ENCODE peak calls at places on chromosomes 13 and 19, in nine cellular contexts. T, A, L, F, X, O, J, N and E are unnamed samples.

GRCh38 chr19:10114651-10115391 is 3.3 kb downstream of the P2RY11 start:
- DNase-seq in T (no peak), A (no peak), L (no peak), F (no peak), X (no peak), O (peak), J (no peak), N (no peak), E (no peak)

GRCh38 chr13:77139311-77139710 is 112.4 kb upstream of the FBXL3 start:
- DNase-seq in T (no peak), A (no peak), L (no peak), F (no peak), X (no peak), O (peak), J (peak), N (no peak), E (no peak)

GRCh38 chr13:45393941-45394570 is 24.1 kb downstream of the SLC25A30 start:
- DNase-seq in T (no peak), A (peak), L (peak), F (no peak), X (peak), O (peak), J (peak), N (peak), E (peak)

GRCh38 chr19:38657633-38658222 is 10.3 kb downstream of the ACTN4 start:
- DNase-seq in T (no peak), A (peak), L (no peak), F (no peak), X (peak), O (peak), J (peak), N (no peak), E (peak)

GRCh38 chr13:95564948-95565347 is 12.4 kb downstream of the CLDN10 start:
- DNase-seq in T (no peak), A (peak), L (no peak), F (no peak), X (peak), O (peak), J (peak), N (no peak), E (peak)

GRCh38 chr13:114038211-114038613 is 64.3 kb upstream of the C13orf46 start:
- DNase-seq in T (no peak), A (no peak), L (no peak), F (no peak), X (no peak), O (peak), J (no peak), N (no peak), E (no peak)

GRCh38 chr13:84870190-84870589 is 929.0 kb downstream of the SLITRK6 start:
- DNase-seq in T (no peak), A (no peak), L (no peak), F (no peak), X (no peak), O (no peak), J (no peak), N (no peak), E (no peak)

GRCh38 chr13:44389856-44390255 is 16.2 kb downstream of the SERP2 start:
- DNase-seq in T (no peak), A (no peak), L (no peak), F (no peak), X (peak), O (no peak), J (no peak), N (no peak), E (no peak)

GRCh38 chr13:95858286-95859075 is 181.5 kb downstream of the DNAJC3 start:
- DNase-seq in T (no peak), A (no peak), L (no peak), F (no peak), X (peak), O (peak), J (peak), N (no peak), E (peak)

GRCh38 chr13:49935171-49936084 is 712 bp downstream of the SPRYD7 start:
- DNase-seq in T (peak), A (peak), L (peak), F (no peak), X (peak), O (peak), J (peak), N (no peak), E (peak)

GRCh38 chr13:20101467-20102316 is 59.2 kb downstream of the GJA3 start:
- DNase-seq in T (no peak), A (no peak), L (no peak), F (no peak), X (no peak), O (no peak), J (no peak), N (no peak), E (peak)

GRCh38 chr19:51726049-51726448 is 2.3 kb upstream of the HAS1 start:
- DNase-seq in T (no peak), A (peak), L (no peak), F (no peak), X (peak), O (peak), J (peak), N (no peak), E (peak)

GRCh38 chr13:32824671-32825070 is 191.6 kb upstream of the KL start:
- DNase-seq in T (no peak), A (peak), L (no peak), F (no peak), X (peak), O (peak), J (peak), N (no peak), E (peak)

GRCh38 chr13:106567421-106568224 is at the start of gene ARGLU1:
- DNase-seq in T (peak), A (peak), L (peak), F (peak), X (no peak), O (peak), J (peak), N (peak), E (peak)

GRCh38 chr19:1853295-1854031 is 5.2 kb upstream of the REXO1 start:
- DNase-seq in T (peak), A (peak), L (peak), F (peak), X (peak), O (peak), J (peak), N (peak), E (peak)

GRCh38 chr13:27160657-27161174 is 10.9 kb downstream of the USP12 start:
- DNase-seq in T (no peak), A (no peak), L (no peak), F (no peak), X (no peak), O (no peak), J (no peak), N (no peak), E (no peak)

GRCh38 chr13:20182231-20182846 is 10.4 kb downstream of the GJB2 start:
- DNase-seq in T (peak), A (peak), L (no peak), F (no peak), X (peak), O (peak), J (peak), N (peak), E (peak)

GRCh38 chr19:51339313-51339686 is 2.6 kb downstream of the VSIG10L start:
- DNase-seq in T (no peak), A (no peak), L (no peak), F (no peak), X (no peak), O (no peak), J (no peak), N (no peak), E (no peak)

GRCh38 chr19:7614859-7615741 is 14.2 kb downstream of the XAB2 start:
- DNase-seq in T (no peak), A (no peak), L (no peak), F (no peak), X (no peak), O (no peak), J (no peak), N (no peak), E (no peak)

GRCh38 chr13:107864543-107865460 is 350.5 kb downstream of the LIG4 start:
- DNase-seq in T (no peak), A (peak), L (no peak), F (no peak), X (peak), O (peak), J (peak), N (no peak), E (peak)

GRCh38 chr13:31191748-31192147 is 8.0 kb upstream of the B3GLCT start:
- DNase-seq in T (no peak), A (no peak), L (no peak), F (no peak), X (no peak), O (no peak), J (no peak), N (no peak), E (no peak)

GRCh38 chr13:71864094-71864980 is 2.7 kb downstream of the DACH1 start:
- DNase-seq in T (peak), A (peak), L (peak), F (peak), X (no peak), O (peak), J (peak), N (peak), E (peak)

GRCh38 chr13:57813641-57814040 is 182.1 kb downstream of the PCDH17 start:
- DNase-seq in T (no peak), A (no peak), L (no peak), F (no peak), X (no peak), O (peak), J (peak), N (no peak), E (no peak)

GRCh38 chr13:62931901-62932883 is 1516.5 kb upstream of the PCDH20 start:
- DNase-seq in T (no peak), A (no peak), L (no peak), F (no peak), X (no peak), O (peak), J (peak), N (no peak), E (no peak)

GRCh38 chr19:18057557-18057956 is 29.2 kb downstream of the IL12RB1 start:
- DNase-seq in T (no peak), A (no peak), L (peak), F (peak), X (no peak), O (peak), J (no peak), N (no peak), E (no peak)

GRCh38 chr19:50601407-50602088 is 33.3 kb upstream of the LRRC4B start:
- DNase-seq in T (no peak), A (no peak), L (no peak), F (no peak), X (no peak), O (no peak), J (no peak), N (no peak), E (no peak)

GRCh38 chr13:100473087-100473486 is 115.5 kb downstream of the GGACT start:
- DNase-seq in T (no peak), A (no peak), L (no peak), F (no peak), X (no peak), O (no peak), J (no peak), N (no peak), E (no peak)

GRCh38 chr13:39804332-39805231 is 149.1 kb downstream of the COG6 start:
- DNase-seq in T (no peak), A (no peak), L (no peak), F (no peak), X (no peak), O (no peak), J (no peak), N (no peak), E (no peak)

GRCh38 chr19:29376855-29377354 is 148.9 kb upstream of the VSTM2B start:
- DNase-seq in T (no peak), A (no peak), L (no peak), F (no peak), X (no peak), O (no peak), J (no peak), N (no peak), E (no peak)

GRCh38 chr19:38433268-38433733 is at the start of gene RYR1:
- DNase-seq in T (no peak), A (no peak), L (peak), F (peak), X (no peak), O (no peak), J (peak), N (no peak), E (peak)

GRCh38 chr19:50795665-50796073 is 5.5 kb downstream of the ACP4 start:
- DNase-seq in T (no peak), A (no peak), L (no peak), F (no peak), X (no peak), O (no peak), J (no peak), N (no peak), E (no peak)

GRCh38 chr13:35781044-35781443 is 304.6 kb upstream of the MAB21L1 start:
- DNase-seq in T (no peak), A (no peak), L (no peak), F (no peak), X (no peak), O (no peak), J (no peak), N (no peak), E (peak)

GRCh38 chr19:35015576-35016351 is 14.5 kb upstream of the SCN1B start:
- DNase-seq in T (no peak), A (no peak), L (no peak), F (no peak), X (no peak), O (no peak), J (peak), N (no peak), E (no peak)

GRCh38 chr19:35013047-35013819 is 13.1 kb downstream of the GRAMD1A start:
- DNase-seq in T (peak), A (peak), L (peak), F (peak), X (peak), O (peak), J (peak), N (peak), E (peak)

GRCh38 chr19:35011091-35011689 is 11.1 kb downstream of the GRAMD1A start:
- DNase-seq in T (no peak), A (no peak), L (no peak), F (no peak), X (no peak), O (no peak), J (no peak), N (no peak), E (no peak)

GRCh38 chr19:35011737-35012682 is 11.9 kb downstream of the GRAMD1A start:
- DNase-seq in T (no peak), A (no peak), L (no peak), F (no peak), X (no peak), O (no peak), J (no peak), N (no peak), E (no peak)

DNA sequence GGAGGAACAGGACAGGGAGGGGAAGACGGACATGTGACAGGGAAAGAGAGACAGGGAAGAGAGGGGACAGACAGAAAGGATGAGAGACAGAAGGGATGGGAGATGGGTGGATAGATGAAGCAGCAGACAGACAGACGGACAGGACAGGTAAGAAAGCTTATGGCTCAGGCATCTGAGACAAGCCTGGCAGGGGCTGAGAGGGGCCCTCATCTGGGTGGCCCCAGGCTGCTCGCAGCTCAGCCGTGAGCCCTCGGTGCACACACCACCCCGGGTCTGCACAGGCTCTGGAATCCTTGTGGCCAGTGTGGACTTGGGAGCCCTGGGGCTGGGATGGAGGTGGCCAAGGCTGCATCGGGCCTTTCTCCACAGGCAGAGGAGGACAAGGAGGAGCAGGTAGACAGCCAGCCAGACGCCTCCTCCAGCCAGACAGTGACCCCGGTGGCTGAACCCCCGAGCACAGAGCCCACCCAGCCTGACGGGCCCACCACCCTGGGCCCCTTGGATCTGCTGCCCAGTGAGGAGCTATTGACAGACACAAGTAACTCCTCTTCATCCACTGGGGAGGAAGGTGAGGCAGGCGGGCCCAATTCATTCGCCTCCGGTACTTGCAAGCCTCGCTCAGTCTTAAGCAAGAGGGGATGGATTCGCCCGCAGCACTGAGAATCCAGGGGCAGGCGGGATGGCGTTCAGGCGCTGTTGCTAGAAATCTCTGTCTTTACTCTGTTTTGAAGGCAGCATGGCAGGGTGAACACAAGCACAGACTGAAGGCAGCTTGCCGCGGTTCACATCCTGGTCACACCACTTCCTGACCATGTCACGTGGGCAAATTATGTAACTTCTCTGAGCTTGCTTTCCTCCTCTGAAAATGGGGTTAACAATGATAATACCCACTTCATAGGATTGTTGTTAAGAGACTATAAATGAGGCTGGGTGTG is 14.0 kb downstream of the GRAMD1A start:
- DNase-seq in T (peak), A (no peak), L (no peak), F (no peak), X (no peak), O (no peak), J (no peak), N (no peak), E (no peak)
- H3K4me3 ChIP-seq in T (peak), A (no peak), L (no peak), F (no peak), X (no peak), O (no peak), J (no peak), N (no peak), E (no peak)

GRCh38 chr19:58560921-58561320 is 2.5 kb upstream of the UBE2M start:
- DNase-seq in T (no peak), A (no peak), L (no peak), F (peak), X (no peak), O (no peak), J (no peak), N (no peak), E (no peak)

GRCh38 chr19:58562126-58563033 is 4.0 kb upstream of the UBE2M start:
- DNase-seq in T (no peak), A (peak), L (no peak), F (peak), X (peak), O (peak), J (peak), N (no peak), E (peak)

GRCh38 chr19:58561373-58562125 is 3.1 kb upstream of the UBE2M start:
- DNase-seq in T (no peak), A (no peak), L (no peak), F (no peak), X (no peak), O (no peak), J (no peak), N (no peak), E (no peak)

GRCh38 chr19:58563823-58564222 is 5.4 kb upstream of the UBE2M start:
- DNase-seq in T (no peak), A (no peak), L (no peak), F (no peak), X (no peak), O (no peak), J (no peak), N (peak), E (no peak)

GRCh38 chr19:58563034-58563573 is 4.7 kb upstream of the UBE2M start:
- DNase-seq in T (no peak), A (peak), L (no peak), F (no peak), X (no peak), O (peak), J (no peak), N (no peak), E (no peak)
- H3K4me3 ChIP-seq in T (peak), A (peak), L (peak), F (peak), X (peak), O (peak), J (peak), N (no peak), E (peak)

GRCh38 chr13:74070065-74070464 is 64.1 kb downstream of the KLF12 start:
- DNase-seq in T (peak), A (no peak), L (no peak), F (no peak), X (no peak), O (no peak), J (no peak), N (no peak), E (no peak)

GRCh38 chr13:74067818-74068217 is 66.4 kb downstream of the KLF12 start:
- DNase-seq in T (no peak), A (peak), L (no peak), F (no peak), X (no peak), O (peak), J (peak), N (no peak), E (peak)

GRCh38 chr13:74066937-74067336 is 67.3 kb downstream of the KLF12 start:
- DNase-seq in T (no peak), A (no peak), L (no peak), F (no peak), X (peak), O (peak), J (peak), N (no peak), E (no peak)

GRCh38 chr13:74070513-74070912 is 63.7 kb downstream of the KLF12 start:
- DNase-seq in T (no peak), A (no peak), L (no peak), F (no peak), X (no peak), O (no peak), J (no peak), N (no peak), E (no peak)

GRCh38 chr13:74068471-74068870 is 65.7 kb downstream of the KLF12 start:
- DNase-seq in T (no peak), A (no peak), L (no peak), F (no peak), X (no peak), O (no peak), J (no peak), N (no peak), E (no peak)
- H3K4me3 ChIP-seq in T (no peak), A (no peak), L (no peak), F (no peak), X (no peak), O (no peak), J (no peak), N (no peak), E (no peak)

DNA sequence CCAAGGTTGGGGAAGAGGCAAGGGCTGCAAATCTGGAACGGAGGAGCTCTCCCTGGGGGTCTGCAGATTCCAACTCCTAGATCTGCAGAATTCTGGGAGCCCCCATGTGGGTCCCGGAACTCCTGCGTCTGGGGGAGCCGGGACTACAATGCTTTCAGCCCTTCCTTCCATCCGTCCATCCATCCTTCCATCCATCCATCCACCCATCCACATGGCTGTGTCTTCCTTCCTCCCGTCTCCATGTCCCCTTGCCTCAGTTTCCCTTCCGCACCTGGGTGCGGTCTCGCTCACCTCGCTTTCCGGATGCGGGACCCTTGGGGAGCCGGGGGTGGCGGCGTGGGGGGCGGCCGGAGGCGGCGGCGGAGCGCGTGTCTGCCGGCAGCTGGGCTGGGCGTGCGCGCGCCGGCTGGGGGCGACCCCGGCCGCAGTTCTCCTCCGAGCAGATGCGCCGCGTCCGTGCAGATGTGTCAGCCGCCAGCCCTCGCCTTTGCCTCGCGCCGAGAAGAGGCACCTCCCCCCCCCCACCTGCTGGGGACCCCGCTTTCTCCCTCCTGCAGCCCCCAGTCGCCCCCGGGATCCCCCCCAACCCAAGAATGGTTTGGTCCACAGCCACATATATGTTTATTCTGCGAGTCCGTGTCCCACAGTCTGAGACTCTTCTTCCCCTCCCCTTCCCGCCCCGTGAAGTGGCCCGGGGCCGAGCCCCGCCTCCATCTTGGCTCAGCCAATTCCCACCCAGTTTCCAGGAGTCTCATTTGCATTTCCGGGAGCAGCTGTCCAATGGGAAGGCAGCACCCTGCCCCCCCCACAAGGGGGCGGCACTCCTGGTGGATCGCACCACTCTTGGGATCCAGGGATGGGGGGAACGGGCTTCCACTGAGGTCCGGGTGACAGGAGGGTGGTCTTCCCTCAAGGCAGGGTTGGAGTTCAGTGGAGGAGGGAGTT is 8.8 kb downstream of the ISOC2 start:
- DNase-seq in T (no peak), A (peak), L (peak), F (no peak), X (peak), O (peak), J (peak), N (peak), E (peak)
- H3K4me3 ChIP-seq in T (no peak), A (no peak), L (no peak), F (no peak), X (no peak), O (no peak), J (no peak), N (no peak), E (no peak)